ENCODE peak calls at places on chromosomes 5 and 9, in four cellular contexts. K is HCT116, F is K562, P is H1. U is an unnamed sample.

GRCh38 chr9:79662553-79662956 is 90.8 kb downstream of the TLE4 start:
- DNase-seq in K (no peak), F (no peak), P (no peak), U (no peak)

GRCh38 chr9:1200847-1201251 is 150.7 kb downstream of the DMRT2 start:
- DNase-seq in K (no peak), F (no peak), P (no peak), U (peak)

GRCh38 chr9:116700882-116701836 is 14.1 kb downstream of the TRIM32 start:
- DNase-seq in K (no peak), F (no peak), P (no peak), U (no peak)

GRCh38 chr5:164741376-164741775 is 1236.0 kb downstream of the MAT2B start:
- DNase-seq in K (no peak), F (no peak), P (no peak), U (no peak)

GRCh38 chr5:602466-603035 is 9.6 kb upstream of the CEP72 start:
- DNase-seq in K (no peak), F (no peak), P (no peak), U (no peak)

GRCh38 chr5:42423285-42424152 is at the start of gene GHR:
- DNase-seq in K (peak), F (peak), P (peak), U (peak)

GRCh38 chr5:132751444-132751843 is 4.2 kb downstream of the CCNI2 start:
- DNase-seq in K (no peak), F (no peak), P (no peak), U (no peak)

GRCh38 chr5:50886657-50887056 is 220.2 kb downstream of the PARP8 start:
- DNase-seq in K (no peak), F (no peak), P (no peak), U (no peak)

GRCh38 chr5:171975262-171975876 is 31.1 kb downstream of the FBXW11 start:
- DNase-seq in K (no peak), F (no peak), P (no peak), U (no peak)

GRCh38 chr9:87122947-87123685 is 175.8 kb upstream of the GAS1 start:
- DNase-seq in K (no peak), F (no peak), P (no peak), U (no peak)

GRCh38 chr5:74581988-74582365 is 58.6 kb downstream of the ENC1 start:
- DNase-seq in K (no peak), F (no peak), P (no peak), U (no peak)

GRCh38 chr9:113139225-113139829 is 11.5 kb upstream of the SLC31A2 start:
- DNase-seq in K (no peak), F (no peak), P (no peak), U (peak)

GRCh38 chr9:137110911-137111787 is 3.4 kb downstream of the DPP7 start:
- DNase-seq in K (no peak), F (no peak), P (no peak), U (no peak)

GRCh38 chr5:145938699-145939531 is 2.5 kb downstream of the SH3RF2 start:
- DNase-seq in K (no peak), F (no peak), P (no peak), U (no peak)

GRCh38 chr5:163338-163620 is 28.0 kb upstream of the LRRC14B start:
- DNase-seq in K (no peak), F (no peak), P (no peak), U (no peak)

GRCh38 chr5:174315471-174315870 is 270.0 kb downstream of the NSG2 start:
- DNase-seq in K (no peak), F (no peak), P (no peak), U (no peak)

GRCh38 chr9:124665391-124666058 is 105.6 kb downstream of the NR6A1 start:
- DNase-seq in K (no peak), F (no peak), P (no peak), U (peak)
- TF ChIP-seq FOSL1 in K (peak), F (no peak), P (no peak), U (no peak)

DNA sequence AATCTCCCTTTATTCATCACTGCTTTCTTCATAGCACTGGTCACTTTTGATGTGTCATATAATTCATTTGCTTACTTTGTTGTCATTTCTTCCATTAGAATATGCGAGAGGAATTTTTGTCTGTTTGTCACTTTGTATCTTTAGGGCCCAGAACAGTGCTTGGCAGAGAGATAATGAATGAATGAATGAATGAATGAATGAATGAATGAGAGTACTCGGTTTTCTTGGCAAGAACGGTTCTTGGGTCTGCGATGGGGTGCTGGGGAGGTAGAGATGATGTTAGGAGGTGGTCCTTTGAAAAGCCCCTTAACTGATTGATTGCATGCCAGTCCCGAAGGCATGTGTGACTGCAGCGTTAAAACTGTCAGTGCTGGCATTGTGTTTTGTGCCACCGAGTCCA is 52.4 kb upstream of the LRRTM2 start:
- DNase-seq in K (no peak), F (no peak), P (no peak), U (no peak)
- TF ChIP-seq FOSL1 in K (no peak), F (no peak), P (no peak), U (no peak)

GRCh38 chr9:107789001-107789710 is 299.6 kb upstream of the KLF4 start:
- DNase-seq in K (no peak), F (peak), P (no peak), U (no peak)

GRCh38 chr9:107786561-107786960 is 297.0 kb upstream of the KLF4 start:
- DNase-seq in K (no peak), F (no peak), P (no peak), U (no peak)

GRCh38 chr9:107782789-107783188 is 293.2 kb upstream of the KLF4 start:
- DNase-seq in K (no peak), F (peak), P (no peak), U (no peak)

GRCh38 chr9:107782381-107782780 is 292.8 kb upstream of the KLF4 start:
- DNase-seq in K (no peak), F (no peak), P (no peak), U (no peak)

GRCh38 chr9:107784235-107784958 is 294.8 kb upstream of the KLF4 start:
- DNase-seq in K (peak), F (peak), P (no peak), U (no peak)
- TF ChIP-seq FOSL1 in K (no peak), F (peak), P (no peak), U (no peak)

DNA sequence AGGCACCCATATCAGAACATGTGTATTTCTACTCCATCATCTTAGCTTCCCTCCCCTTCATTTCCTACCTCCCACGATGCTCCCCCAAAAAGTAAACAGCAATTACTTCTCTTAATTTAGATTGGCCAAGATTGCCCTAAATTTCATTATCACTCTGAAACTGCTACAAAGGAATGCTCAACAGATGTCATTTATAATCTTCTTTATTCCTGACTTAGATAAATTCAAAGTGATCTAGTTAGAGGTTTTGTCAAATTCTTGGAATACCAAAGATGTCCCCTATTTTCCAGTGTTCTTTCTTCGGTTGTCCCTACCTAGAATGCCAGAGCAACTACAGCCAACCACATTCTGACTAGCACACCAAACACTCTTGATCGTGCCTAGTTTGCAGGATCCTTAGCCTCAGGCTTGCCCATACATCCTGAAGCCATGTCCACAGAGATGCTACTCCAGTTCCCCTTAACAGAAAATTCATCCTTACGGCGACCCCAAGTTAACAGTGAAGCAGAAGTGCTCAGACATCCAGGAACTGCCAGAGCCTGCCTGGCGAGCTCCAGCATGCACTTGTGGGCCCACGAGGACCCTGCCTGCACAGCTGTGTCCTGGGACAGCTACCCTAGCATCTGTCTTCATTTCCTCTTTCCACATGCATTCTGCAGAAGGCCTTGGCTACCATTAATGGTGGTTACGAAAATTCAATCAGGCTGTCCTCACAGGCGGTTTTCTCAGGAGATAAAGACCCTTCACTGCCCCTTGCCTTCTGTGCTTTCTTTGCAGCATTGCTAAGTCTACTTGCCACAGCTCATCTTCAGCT is 31.5 kb downstream of the DAP start:
- DNase-seq in K (no peak), F (no peak), P (no peak), U (no peak)
- TF ChIP-seq FOSL1 in K (no peak), F (no peak), P (no peak), U (no peak)

GRCh38 chr5:127870914-127871313 is 167.7 kb downstream of the CCDC192 start:
- DNase-seq in K (no peak), F (no peak), P (no peak), U (no peak)
- TF ChIP-seq FOSL1 in K (no peak), F (no peak), P (no peak), U (no peak)

DNA sequence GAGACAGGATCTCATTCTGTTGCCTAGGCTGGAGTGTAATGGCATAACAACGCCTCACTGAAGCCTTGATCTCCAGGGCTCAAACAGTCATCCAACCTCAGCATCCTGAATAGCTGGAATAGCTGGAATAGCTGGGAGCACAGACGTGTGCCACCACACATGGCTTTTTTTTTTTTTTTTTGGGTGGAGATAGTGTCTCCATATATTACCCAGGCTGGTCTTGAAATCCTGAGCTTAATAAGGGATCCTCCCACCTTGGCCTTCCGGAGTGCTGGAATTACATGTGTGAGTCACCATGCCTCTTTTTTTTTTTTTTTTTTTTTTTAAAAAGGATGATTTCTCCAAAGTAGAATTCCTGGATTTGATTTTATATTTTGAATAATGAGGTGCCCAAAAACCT is 60.7 kb downstream of the NSD1 start:
- DNase-seq in K (peak), F (no peak), P (peak), U (peak)
- TF ChIP-seq FOSL1 in K (peak), F (no peak), P (no peak), U (no peak)

GRCh38 chr9:123113185-123113584 is 79.7 kb downstream of the GPR21 start:
- DNase-seq in K (no peak), F (no peak), P (no peak), U (no peak)
- TF ChIP-seq FOSL1 in K (no peak), F (no peak), P (no peak), U (no peak)